ENCODE peak calls at places on chromosomes 6 and 20, in four cellular contexts. Q is progenitor cell of endocrine pancreas, O is heart right ventricle, E is lower lobe of right lung. P is an unnamed sample.

GRCh38 chr6:135583256-135583758 is 85.8 kb upstream of the AHI1 start:
- DNase-seq in Q (no peak), O (no peak), E (no peak), P (no peak)

GRCh38 chr6:18579165-18579564 is 192.0 kb downstream of the RNF144B start:
- DNase-seq in Q (no peak), O (no peak), E (no peak), P (no peak)

GRCh38 chr6:155943635-155944034 is 488.0 kb upstream of the NOX3 start:
- DNase-seq in Q (no peak), O (no peak), E (no peak), P (no peak)

GRCh38 chr20:44648068-44648467 is 3.4 kb downstream of the ADA start:
- DNase-seq in Q (no peak), O (no peak), E (no peak), P (no peak)

GRCh38 chr20:53020834-53021233 is 48.7 kb downstream of the TSHZ2 start:
- DNase-seq in Q (no peak), O (no peak), E (no peak), P (no peak)

GRCh38 chr6:25324076-25324762 is 45.0 kb downstream of the CARMIL1 start:
- DNase-seq in Q (no peak), O (no peak), E (no peak), P (no peak)

GRCh38 chr20:38723982-38724602 is at the start of gene SLC32A1:
- DNase-seq in Q (no peak), O (no peak), E (no peak), P (peak)

GRCh38 chr6:37971711-37972410 is 152.3 kb downstream of the ZFAND3 start:
- DNase-seq in Q (no peak), O (peak), E (no peak), P (no peak)

GRCh38 chr6:44569131-44569530 is 181.6 kb downstream of the CDC5L start:
- DNase-seq in Q (no peak), O (no peak), E (no peak), P (no peak)

GRCh38 chr20:26209171-26209941 is 512.7 kb upstream of the ZNF337 start:
- DNase-seq in Q (no peak), O (no peak), E (peak), P (peak)

GRCh38 chr6:26233608-26234420 is 131.2 kb upstream of the BTN3A2 start:
- DNase-seq in Q (no peak), O (peak), E (peak), P (peak)

GRCh38 chr6:152750694-152751093 is at the start of gene VIP:
- DNase-seq in Q (peak), O (no peak), E (no peak), P (no peak)

GRCh38 chr6:19691465-19692167 is 145.6 kb upstream of the ID4 start:
- DNase-seq in Q (peak), O (no peak), E (no peak), P (no peak)

GRCh38 chr6:140850438-140850837 is 1282.3 kb upstream of the GJE1 start:
- DNase-seq in Q (no peak), O (no peak), E (no peak), P (no peak)

GRCh38 chr20:45963059-45964011 is 8.7 kb downstream of the ZNF335 start:
- DNase-seq in Q (no peak), O (no peak), E (peak), P (no peak)

GRCh38 chr6:31794294-31794865 is 1.2 kb downstream of the VARS1 start:
- DNase-seq in Q (no peak), O (no peak), E (no peak), P (peak)

GRCh38 chr6:14021449-14021848 is 96.1 kb upstream of the CD83 start:
- DNase-seq in Q (no peak), O (no peak), E (no peak), P (no peak)

GRCh38 chr6:150517175-150517574 is 82.5 kb upstream of the PLEKHG1 start:
- DNase-seq in Q (no peak), O (no peak), E (no peak), P (no peak)

GRCh38 chr20:9609892-9610502 is 95.6 kb downstream of the LAMP5 start:
- DNase-seq in Q (peak), O (peak), E (no peak), P (peak)

GRCh38 chr20:38608188-38608587 is 6.6 kb downstream of the ARHGAP40 start:
- DNase-seq in Q (no peak), O (no peak), E (no peak), P (no peak)

GRCh38 chr6:156844089-156844488 is 66.9 kb downstream of the ARID1B start:
- DNase-seq in Q (no peak), O (no peak), E (no peak), P (no peak)

GRCh38 chr6:158033751-158034702 is 52.4 kb downstream of the SYNJ2 start:
- DNase-seq in Q (no peak), O (no peak), E (peak), P (no peak)

GRCh38 chr6:5084787-5085637 is at the start of gene PPP1R3G:
- DNase-seq in Q (no peak), O (peak), E (peak), P (peak)

GRCh38 chr6:146857180-146857959 is 258.6 kb downstream of the ADGB start:
- DNase-seq in Q (peak), O (peak), E (peak), P (peak)

GRCh38 chr6:33212857-33213165 is 4.5 kb downstream of the RING1 start:
- DNase-seq in Q (no peak), O (no peak), E (no peak), P (no peak)

GRCh38 chr6:33209856-33210255 is 1.6 kb downstream of the RING1 start:
- DNase-seq in Q (no peak), O (no peak), E (no peak), P (peak)

GRCh38 chr6:33213166-33213988 is 5.1 kb downstream of the RING1 start:
- DNase-seq in Q (no peak), O (no peak), E (no peak), P (no peak)

GRCh38 chr6:33211136-33211535 is 2.8 kb downstream of the RING1 start:
- DNase-seq in Q (no peak), O (no peak), E (no peak), P (peak)

GRCh38 chr6:33211666-33212422 is 3.5 kb downstream of the RING1 start:
- DNase-seq in Q (no peak), O (no peak), E (no peak), P (no peak)
- TF ChIP-seq CTCF in Q (no peak), O (no peak), E (no peak), P (no peak)

GRCh38 chr6:107075951-107076381 is 39.3 kb downstream of the BEND3 start:
- DNase-seq in Q (no peak), O (no peak), E (no peak), P (peak)
- TF ChIP-seq CTCF in Q (no peak), O (no peak), E (no peak), P (peak)

DNA sequence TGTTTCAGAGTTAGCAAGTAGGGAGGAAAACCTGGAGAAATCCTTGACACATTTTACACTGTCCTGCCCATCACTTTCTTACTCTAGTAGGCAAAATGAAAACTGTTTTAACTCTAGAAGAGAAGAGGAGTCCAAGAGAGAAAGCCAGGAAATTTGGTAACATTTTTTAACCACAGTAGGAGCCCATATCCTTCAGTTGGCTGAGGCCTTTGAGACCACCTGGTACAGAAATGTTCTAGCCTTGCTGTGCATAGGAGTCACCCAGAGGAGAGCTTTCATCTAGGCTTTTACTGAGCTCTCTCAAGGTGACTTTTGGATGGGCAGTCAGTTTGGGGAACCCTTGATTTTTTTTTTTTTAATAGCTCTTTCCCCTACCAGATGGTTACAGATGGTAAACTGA is 25.1 kb downstream of the LRRN4 start:
- DNase-seq in Q (no peak), O (no peak), E (no peak), P (no peak)
- TF ChIP-seq CTCF in Q (no peak), O (no peak), E (no peak), P (no peak)

GRCh38 chr6:71619836-71620235 is 266.5 kb upstream of the RIMS1 start:
- DNase-seq in Q (no peak), O (no peak), E (no peak), P (no peak)

DNA sequence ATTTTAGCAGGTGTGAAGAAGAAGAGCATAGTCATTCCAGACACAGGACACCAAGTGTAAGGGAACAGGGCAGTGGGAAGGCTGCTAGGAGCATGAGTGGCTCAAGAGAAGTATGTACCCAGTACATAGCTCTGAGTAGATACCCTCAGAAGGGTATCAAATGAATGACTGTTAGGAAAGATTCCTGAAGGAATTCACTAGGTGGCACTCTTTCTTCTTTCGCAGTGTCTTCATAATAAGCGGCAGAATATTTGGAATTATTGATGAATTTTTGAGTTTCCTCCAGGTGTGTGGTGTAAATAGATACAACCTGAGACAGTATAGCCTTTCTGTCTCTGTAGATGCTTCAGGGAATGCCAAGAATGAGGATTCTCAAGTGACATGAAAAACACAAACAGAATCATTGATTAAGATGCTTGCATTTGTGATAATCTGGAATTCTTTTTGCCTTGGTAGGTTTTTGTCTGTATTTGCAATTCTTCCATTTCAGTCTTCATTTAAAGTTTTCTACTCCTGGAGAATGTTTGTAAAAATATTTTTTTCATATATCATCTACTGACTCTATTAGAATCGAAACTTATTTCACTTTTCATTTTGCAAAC is 264.3 kb upstream of the RIMS1 start:
- DNase-seq in Q (no peak), O (no peak), E (no peak), P (no peak)
- TF ChIP-seq CTCF in Q (peak), O (no peak), E (peak), P (no peak)

GRCh38 chr6:113488812-113489685 is 368.1 kb upstream of the MARCKS start:
- DNase-seq in Q (no peak), O (no peak), E (no peak), P (no peak)
- TF ChIP-seq CTCF in Q (no peak), O (no peak), E (no peak), P (no peak)

GRCh38 chr6:144460224-144461095 is 175.3 kb downstream of the UTRN start:
- DNase-seq in Q (no peak), O (no peak), E (no peak), P (peak)
- TF ChIP-seq CTCF in Q (no peak), O (no peak), E (no peak), P (no peak)

DNA sequence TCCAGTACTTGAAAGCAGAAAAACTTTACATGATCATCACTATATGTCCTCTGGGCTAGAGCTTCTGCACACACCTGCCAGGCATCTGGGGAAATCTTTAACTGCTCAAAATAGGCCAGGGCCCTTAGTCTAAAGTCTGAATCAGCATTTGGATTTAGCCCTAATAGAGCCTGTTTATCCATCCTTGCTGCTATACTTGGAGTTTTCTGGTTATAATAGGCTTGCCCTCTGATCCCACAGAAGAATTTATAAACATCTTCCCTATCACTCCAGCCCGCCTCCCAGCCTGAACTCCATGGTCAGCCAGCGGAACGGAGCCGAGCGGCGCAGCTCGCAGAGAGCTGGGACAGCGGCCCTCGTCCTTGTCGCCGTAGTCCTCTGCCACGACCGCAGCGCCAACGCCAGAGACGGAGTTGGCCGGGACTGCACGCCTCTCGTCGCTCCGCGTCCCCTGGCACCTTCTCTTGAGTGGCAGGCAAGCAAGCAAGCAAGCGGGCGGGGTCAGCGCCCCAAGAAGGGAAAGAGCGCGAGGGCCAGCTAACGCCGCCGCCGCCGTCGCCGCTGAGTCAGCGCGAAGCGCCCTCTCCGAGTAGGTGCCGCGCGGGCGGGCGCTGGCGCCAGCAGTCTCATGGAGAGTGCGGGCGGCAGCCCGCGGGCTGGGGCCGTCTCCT is 25.4 kb upstream of the ASIP start:
- DNase-seq in Q (peak), O (peak), E (peak), P (peak)
- TF ChIP-seq CTCF in Q (peak), O (no peak), E (peak), P (no peak)

GRCh38 chr20:1535420-1536175 is 21.9 kb downstream of the SIRPD start:
- DNase-seq in Q (no peak), O (no peak), E (peak), P (peak)

GRCh38 chr20:1537731-1538058 is 19.8 kb downstream of the SIRPD start:
- DNase-seq in Q (no peak), O (peak), E (peak), P (peak)

GRCh38 chr20:1528811-1529210 is 28.7 kb downstream of the SIRPD start:
- DNase-seq in Q (no peak), O (no peak), E (no peak), P (no peak)

GRCh38 chr20:1536893-1537730 is 20.4 kb downstream of the SIRPD start:
- DNase-seq in Q (no peak), O (no peak), E (peak), P (no peak)

GRCh38 chr20:1533059-1533458 is 24.4 kb downstream of the SIRPD start:
- DNase-seq in Q (no peak), O (no peak), E (no peak), P (no peak)
- TF ChIP-seq CTCF in Q (no peak), O (no peak), E (no peak), P (no peak)

GRCh38 chr6:7161253-7161623 is 53.5 kb downstream of the RREB1 start:
- DNase-seq in Q (no peak), O (no peak), E (no peak), P (no peak)

GRCh38 chr6:7156666-7157278 is 49.0 kb downstream of the RREB1 start:
- DNase-seq in Q (no peak), O (no peak), E (peak), P (no peak)

GRCh38 chr6:7159790-7160525 is 52.2 kb downstream of the RREB1 start:
- DNase-seq in Q (no peak), O (no peak), E (no peak), P (no peak)

GRCh38 chr6:7155871-7156579 is 48.3 kb downstream of the RREB1 start:
- DNase-seq in Q (no peak), O (no peak), E (no peak), P (peak)

DNA sequence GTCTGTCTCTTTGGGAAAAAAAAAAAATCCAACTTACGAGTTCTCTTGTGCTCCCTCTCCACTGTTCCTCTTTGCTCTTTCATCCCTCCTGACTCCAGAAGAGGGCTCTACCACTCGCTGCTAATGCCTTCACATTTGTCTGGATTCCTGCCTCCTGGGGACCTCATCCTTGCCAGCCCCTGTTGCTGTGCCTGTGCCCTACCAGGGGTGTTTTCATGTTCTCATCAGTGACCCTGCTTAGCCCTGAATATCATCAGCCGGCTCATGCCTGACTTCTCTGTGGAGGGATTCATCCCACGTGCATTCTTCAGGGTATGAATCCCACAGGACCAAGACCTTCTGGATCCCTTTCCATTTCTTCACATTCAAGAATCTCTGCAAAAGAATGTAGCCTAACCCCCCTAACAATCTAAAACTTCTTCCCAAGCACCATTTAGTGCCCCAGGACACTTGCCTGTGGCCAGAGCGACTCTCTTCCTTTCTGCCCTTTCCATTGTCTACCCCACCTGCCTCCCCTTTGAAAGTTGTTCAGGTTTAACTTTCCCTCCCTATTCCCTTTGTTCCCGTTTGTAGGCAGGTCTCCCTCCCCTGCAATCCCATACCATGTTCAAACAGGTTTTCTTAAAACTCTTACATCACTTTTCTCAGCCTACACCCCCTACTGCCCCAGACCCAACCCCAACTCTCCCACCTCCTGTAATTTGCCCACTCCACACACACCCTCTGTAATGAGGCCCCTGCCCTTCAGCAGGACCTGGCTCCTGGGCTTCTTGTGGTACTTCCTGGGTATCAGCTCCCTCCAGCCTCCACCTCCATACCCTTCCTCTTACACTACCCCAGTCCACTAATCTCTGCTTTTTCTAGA is 50.2 kb downstream of the RREB1 start:
- DNase-seq in Q (no peak), O (no peak), E (no peak), P (no peak)
- TF ChIP-seq CTCF in Q (no peak), O (no peak), E (no peak), P (no peak)

DNA sequence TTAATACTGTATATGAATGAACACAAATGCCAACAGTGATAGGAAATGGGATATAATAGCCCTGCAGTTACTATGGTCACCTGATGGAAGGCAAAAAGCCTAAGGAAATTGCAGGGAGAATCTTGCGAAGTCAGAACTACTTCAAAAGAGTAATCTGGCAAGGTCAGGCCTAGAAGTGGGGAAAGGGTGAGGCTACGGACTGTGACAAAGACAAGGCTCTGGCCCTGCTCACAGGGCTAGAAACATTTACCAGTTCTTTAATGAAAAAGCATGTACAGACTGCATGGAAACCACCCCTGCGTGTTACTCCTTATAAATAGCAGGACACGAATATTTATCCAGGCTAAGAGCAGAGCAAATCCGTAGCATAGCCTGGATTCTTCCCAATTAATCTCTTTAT is 52.5 kb upstream of the HECA start:
- DNase-seq in Q (no peak), O (no peak), E (no peak), P (no peak)
- TF ChIP-seq CTCF in Q (no peak), O (no peak), E (no peak), P (no peak)

P was measured in GM20000.